ENCODE peak calls at places on chromosomes 11 and 22, in seven cellular contexts. One of them, this sample, is unnamed.

GRCh38 chr11:125273519-125274000 is 109.0 kb downstream of the PKNOX2 start:
- DNase-seq in brain microvascular endothelial cell: no peak
- DNase-seq in CD4-positive, alpha-beta T cell: no peak
- DNase-seq in CD4-positive, alpha-beta memory T cell: no peak
- DNase-seq in transverse colon: no peak
- DNase-seq in SJSA1: no peak
- DNase-seq in CD8-positive, alpha-beta memory T cell: no peak
- DNase-seq in this sample: no peak

GRCh38 chr11:1085440-1086170 is 10.9 kb downstream of the MUC2 start:
- DNase-seq in SJSA1: no peak
- DNase-seq in CD8-positive, alpha-beta memory T cell: no peak
- DNase-seq in brain microvascular endothelial cell: no peak
- DNase-seq in CD4-positive, alpha-beta T cell: no peak
- DNase-seq in transverse colon: no peak
- DNase-seq in CD4-positive, alpha-beta memory T cell: no peak
- DNase-seq in this sample: no peak

GRCh38 chr22:35539910-35540599 is 576 bp upstream of the RASD2 start:
- DNase-seq in brain microvascular endothelial cell: no peak
- DNase-seq in transverse colon: peak
- DNase-seq in CD4-positive, alpha-beta T cell: peak
- DNase-seq in SJSA1: no peak
- DNase-seq in CD4-positive, alpha-beta memory T cell: peak
- DNase-seq in CD8-positive, alpha-beta memory T cell: peak
- DNase-seq in this sample: peak

GRCh38 chr11:67611704-67612587 is 5.2 kb downstream of the NDUFV1 start:
- DNase-seq in SJSA1: no peak
- DNase-seq in CD4-positive, alpha-beta T cell: no peak
- DNase-seq in brain microvascular endothelial cell: no peak
- DNase-seq in transverse colon: no peak
- DNase-seq in CD4-positive, alpha-beta memory T cell: no peak
- DNase-seq in CD8-positive, alpha-beta memory T cell: no peak
- DNase-seq in this sample: no peak

GRCh38 chr11:64842851-64843841 is 1.3 kb downstream of the CDC42BPG start:
- DNase-seq in SJSA1: no peak
- DNase-seq in transverse colon: peak
- DNase-seq in brain microvascular endothelial cell: no peak
- DNase-seq in CD4-positive, alpha-beta T cell: no peak
- DNase-seq in CD4-positive, alpha-beta memory T cell: no peak
- DNase-seq in CD8-positive, alpha-beta memory T cell: no peak
- DNase-seq in this sample: no peak

GRCh38 chr22:47007496-47007895 is 245.0 kb downstream of the TBC1D22A start:
- DNase-seq in SJSA1: no peak
- DNase-seq in CD4-positive, alpha-beta T cell: no peak
- DNase-seq in brain microvascular endothelial cell: no peak
- DNase-seq in CD8-positive, alpha-beta memory T cell: no peak
- DNase-seq in CD4-positive, alpha-beta memory T cell: no peak
- DNase-seq in transverse colon: no peak
- DNase-seq in this sample: no peak

GRCh38 chr11:134939905-134940304 is 527.9 kb upstream of the B3GAT1 start:
- DNase-seq in brain microvascular endothelial cell: no peak
- DNase-seq in CD8-positive, alpha-beta memory T cell: no peak
- DNase-seq in CD4-positive, alpha-beta T cell: no peak
- DNase-seq in SJSA1: no peak
- DNase-seq in CD4-positive, alpha-beta memory T cell: no peak
- DNase-seq in transverse colon: no peak
- DNase-seq in this sample: no peak

GRCh38 chr22:29768052-29768680 is 997 bp downstream of the UQCR10 start:
- DNase-seq in transverse colon: no peak
- DNase-seq in SJSA1: no peak
- DNase-seq in brain microvascular endothelial cell: no peak
- DNase-seq in CD4-positive, alpha-beta memory T cell: no peak
- DNase-seq in CD8-positive, alpha-beta memory T cell: no peak
- DNase-seq in CD4-positive, alpha-beta T cell: no peak
- DNase-seq in this sample: no peak

GRCh38 chr11:68582416-68583046 is 101.8 kb upstream of the GAL start:
- DNase-seq in CD4-positive, alpha-beta T cell: no peak
- DNase-seq in CD8-positive, alpha-beta memory T cell: no peak
- DNase-seq in transverse colon: no peak
- DNase-seq in CD4-positive, alpha-beta memory T cell: no peak
- DNase-seq in SJSA1: no peak
- DNase-seq in brain microvascular endothelial cell: peak
- DNase-seq in this sample: no peak

GRCh38 chr22:37728620-37729019 is 31.8 kb downstream of the TRIOBP start:
- DNase-seq in SJSA1: no peak
- DNase-seq in brain microvascular endothelial cell: no peak
- DNase-seq in CD4-positive, alpha-beta memory T cell: no peak
- DNase-seq in CD8-positive, alpha-beta memory T cell: no peak
- DNase-seq in transverse colon: no peak
- DNase-seq in CD4-positive, alpha-beta T cell: no peak
- DNase-seq in this sample: no peak
- H3K27ac ChIP-seq in SJSA1: no peak
- H3K27ac ChIP-seq in brain microvascular endothelial cell: no peak
- H3K27ac ChIP-seq in CD4-positive, alpha-beta memory T cell: no peak
- H3K27ac ChIP-seq in CD8-positive, alpha-beta memory T cell: no peak
- H3K27ac ChIP-seq in transverse colon: peak
- H3K27ac ChIP-seq in CD4-positive, alpha-beta T cell: no peak
- H3K27ac ChIP-seq in this sample: no peak

GRCh38 chr22:39992088-39992826 is 2.5 kb upstream of the FAM83F start:
- DNase-seq in CD8-positive, alpha-beta memory T cell: no peak
- DNase-seq in transverse colon: no peak
- DNase-seq in CD4-positive, alpha-beta T cell: no peak
- DNase-seq in CD4-positive, alpha-beta memory T cell: no peak
- DNase-seq in SJSA1: no peak
- DNase-seq in brain microvascular endothelial cell: no peak
- DNase-seq in this sample: no peak

GRCh38 chr22:39989633-39990032 is 5.1 kb upstream of the FAM83F start:
- DNase-seq in brain microvascular endothelial cell: no peak
- DNase-seq in CD4-positive, alpha-beta memory T cell: no peak
- DNase-seq in CD8-positive, alpha-beta memory T cell: no peak
- DNase-seq in CD4-positive, alpha-beta T cell: no peak
- DNase-seq in transverse colon: no peak
- DNase-seq in SJSA1: no peak
- DNase-seq in this sample: no peak

GRCh38 chr22:39990688-39991087 is 4.1 kb upstream of the FAM83F start:
- DNase-seq in transverse colon: no peak
- DNase-seq in brain microvascular endothelial cell: no peak
- DNase-seq in SJSA1: no peak
- DNase-seq in CD4-positive, alpha-beta memory T cell: no peak
- DNase-seq in CD8-positive, alpha-beta memory T cell: no peak
- DNase-seq in CD4-positive, alpha-beta T cell: no peak
- DNase-seq in this sample: no peak

GRCh38 chr22:39988386-39989114 is 6.2 kb upstream of the FAM83F start:
- DNase-seq in transverse colon: no peak
- DNase-seq in CD4-positive, alpha-beta memory T cell: no peak
- DNase-seq in SJSA1: no peak
- DNase-seq in CD4-positive, alpha-beta T cell: no peak
- DNase-seq in brain microvascular endothelial cell: no peak
- DNase-seq in CD8-positive, alpha-beta memory T cell: no peak
- DNase-seq in this sample: no peak

GRCh38 chr22:39991164-39991860 is 3.4 kb upstream of the FAM83F start:
- DNase-seq in brain microvascular endothelial cell: no peak
- DNase-seq in transverse colon: no peak
- DNase-seq in SJSA1: no peak
- DNase-seq in CD8-positive, alpha-beta memory T cell: no peak
- DNase-seq in CD4-positive, alpha-beta memory T cell: no peak
- DNase-seq in CD4-positive, alpha-beta T cell: no peak
- DNase-seq in this sample: no peak
- H3K27ac ChIP-seq in brain microvascular endothelial cell: no peak
- H3K27ac ChIP-seq in transverse colon: no peak
- H3K27ac ChIP-seq in SJSA1: no peak
- H3K27ac ChIP-seq in CD8-positive, alpha-beta memory T cell: no peak
- H3K27ac ChIP-seq in CD4-positive, alpha-beta memory T cell: no peak
- H3K27ac ChIP-seq in CD4-positive, alpha-beta T cell: no peak
- H3K27ac ChIP-seq in this sample: no peak

GRCh38 chr11:44944181-44944852 is 6.4 kb downstream of the TP53I11 start:
- DNase-seq in CD8-positive, alpha-beta memory T cell: no peak
- DNase-seq in SJSA1: no peak
- DNase-seq in transverse colon: no peak
- DNase-seq in CD4-positive, alpha-beta memory T cell: no peak
- DNase-seq in brain microvascular endothelial cell: no peak
- DNase-seq in CD4-positive, alpha-beta T cell: no peak
- DNase-seq in this sample: no peak
- H3K27ac ChIP-seq in CD8-positive, alpha-beta memory T cell: no peak
- H3K27ac ChIP-seq in SJSA1: no peak
- H3K27ac ChIP-seq in transverse colon: no peak
- H3K27ac ChIP-seq in CD4-positive, alpha-beta memory T cell: no peak
- H3K27ac ChIP-seq in brain microvascular endothelial cell: no peak
- H3K27ac ChIP-seq in CD4-positive, alpha-beta T cell: no peak
- H3K27ac ChIP-seq in this sample: no peak

GRCh38 chr11:111167666-111168065 is 77.9 kb upstream of the POU2AF2 start:
- DNase-seq in SJSA1: no peak
- DNase-seq in CD4-positive, alpha-beta memory T cell: no peak
- DNase-seq in CD4-positive, alpha-beta T cell: no peak
- DNase-seq in CD8-positive, alpha-beta memory T cell: no peak
- DNase-seq in transverse colon: no peak
- DNase-seq in brain microvascular endothelial cell: no peak
- DNase-seq in this sample: no peak

GRCh38 chr11:111162306-111162705 is 83.2 kb upstream of the POU2AF2 start:
- DNase-seq in brain microvascular endothelial cell: no peak
- DNase-seq in CD8-positive, alpha-beta memory T cell: no peak
- DNase-seq in SJSA1: no peak
- DNase-seq in CD4-positive, alpha-beta T cell: no peak
- DNase-seq in CD4-positive, alpha-beta memory T cell: no peak
- DNase-seq in transverse colon: no peak
- DNase-seq in this sample: no peak

GRCh38 chr11:111170761-111171379 is 74.7 kb upstream of the POU2AF2 start:
- DNase-seq in transverse colon: no peak
- DNase-seq in SJSA1: no peak
- DNase-seq in CD8-positive, alpha-beta memory T cell: no peak
- DNase-seq in CD4-positive, alpha-beta T cell: no peak
- DNase-seq in brain microvascular endothelial cell: no peak
- DNase-seq in CD4-positive, alpha-beta memory T cell: no peak
- DNase-seq in this sample: no peak

GRCh38 chr11:111166655-111167054 is 78.9 kb upstream of the POU2AF2 start:
- DNase-seq in CD4-positive, alpha-beta T cell: no peak
- DNase-seq in brain microvascular endothelial cell: no peak
- DNase-seq in transverse colon: no peak
- DNase-seq in CD8-positive, alpha-beta memory T cell: no peak
- DNase-seq in SJSA1: no peak
- DNase-seq in CD4-positive, alpha-beta memory T cell: no peak
- DNase-seq in this sample: no peak
- H3K27ac ChIP-seq in CD4-positive, alpha-beta T cell: no peak
- H3K27ac ChIP-seq in brain microvascular endothelial cell: no peak
- H3K27ac ChIP-seq in transverse colon: no peak
- H3K27ac ChIP-seq in CD8-positive, alpha-beta memory T cell: no peak
- H3K27ac ChIP-seq in SJSA1: no peak
- H3K27ac ChIP-seq in CD4-positive, alpha-beta memory T cell: no peak
- H3K27ac ChIP-seq in this sample: no peak

GRCh38 chr22:38870791-38871359 is 1.1 kb downstream of the CBX6 start:
- DNase-seq in SJSA1: no peak
- DNase-seq in transverse colon: no peak
- DNase-seq in brain microvascular endothelial cell: no peak
- DNase-seq in CD4-positive, alpha-beta T cell: no peak
- DNase-seq in CD4-positive, alpha-beta memory T cell: no peak
- DNase-seq in CD8-positive, alpha-beta memory T cell: no peak
- DNase-seq in this sample: no peak
- H3K27ac ChIP-seq in SJSA1: no peak
- H3K27ac ChIP-seq in transverse colon: peak
- H3K27ac ChIP-seq in brain microvascular endothelial cell: no peak
- H3K27ac ChIP-seq in CD4-positive, alpha-beta T cell: peak
- H3K27ac ChIP-seq in CD4-positive, alpha-beta memory T cell: peak
- H3K27ac ChIP-seq in CD8-positive, alpha-beta memory T cell: peak
- H3K27ac ChIP-seq in this sample: peak

GRCh38 chr11:71518506-71519471 is 8.3 kb upstream of the KRTAP5-7 start:
- DNase-seq in transverse colon: no peak
- DNase-seq in CD4-positive, alpha-beta memory T cell: no peak
- DNase-seq in CD4-positive, alpha-beta T cell: no peak
- DNase-seq in CD8-positive, alpha-beta memory T cell: no peak
- DNase-seq in brain microvascular endothelial cell: no peak
- DNase-seq in SJSA1: no peak
- DNase-seq in this sample: no peak
- H3K27ac ChIP-seq in transverse colon: no peak
- H3K27ac ChIP-seq in CD4-positive, alpha-beta memory T cell: no peak
- H3K27ac ChIP-seq in CD4-positive, alpha-beta T cell: no peak
- H3K27ac ChIP-seq in CD8-positive, alpha-beta memory T cell: no peak
- H3K27ac ChIP-seq in brain microvascular endothelial cell: no peak
- H3K27ac ChIP-seq in SJSA1: no peak
- H3K27ac ChIP-seq in this sample: no peak

DNA sequence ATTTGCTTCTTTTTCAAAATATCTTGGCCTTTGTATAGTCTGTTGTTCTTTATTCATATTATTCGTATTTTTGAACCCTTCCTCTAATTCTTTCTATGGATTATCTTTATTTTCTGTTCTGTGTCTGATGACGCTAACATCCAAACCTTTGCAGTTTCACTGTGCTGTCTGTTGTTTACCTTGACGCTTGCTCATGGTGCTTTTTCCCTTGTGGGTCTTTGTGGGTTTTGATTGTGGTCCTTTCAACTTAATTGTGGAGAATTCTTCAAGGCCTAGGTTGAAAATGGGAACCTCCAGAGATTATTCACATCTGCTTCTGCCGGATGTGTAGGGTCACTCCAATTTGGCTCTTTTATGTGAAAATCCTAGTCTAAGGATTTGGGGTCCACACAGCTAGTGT is 34.6 kb downstream of the PARVG start:
- DNase-seq in CD4-positive, alpha-beta T cell: no peak
- DNase-seq in CD8-positive, alpha-beta memory T cell: no peak
- DNase-seq in SJSA1: no peak
- DNase-seq in transverse colon: no peak
- DNase-seq in CD4-positive, alpha-beta memory T cell: no peak
- DNase-seq in brain microvascular endothelial cell: no peak
- DNase-seq in this sample: no peak
- H3K27ac ChIP-seq in CD4-positive, alpha-beta T cell: no peak
- H3K27ac ChIP-seq in CD8-positive, alpha-beta memory T cell: no peak
- H3K27ac ChIP-seq in SJSA1: no peak
- H3K27ac ChIP-seq in transverse colon: no peak
- H3K27ac ChIP-seq in CD4-positive, alpha-beta memory T cell: no peak
- H3K27ac ChIP-seq in brain microvascular endothelial cell: no peak
- H3K27ac ChIP-seq in this sample: no peak

DNA sequence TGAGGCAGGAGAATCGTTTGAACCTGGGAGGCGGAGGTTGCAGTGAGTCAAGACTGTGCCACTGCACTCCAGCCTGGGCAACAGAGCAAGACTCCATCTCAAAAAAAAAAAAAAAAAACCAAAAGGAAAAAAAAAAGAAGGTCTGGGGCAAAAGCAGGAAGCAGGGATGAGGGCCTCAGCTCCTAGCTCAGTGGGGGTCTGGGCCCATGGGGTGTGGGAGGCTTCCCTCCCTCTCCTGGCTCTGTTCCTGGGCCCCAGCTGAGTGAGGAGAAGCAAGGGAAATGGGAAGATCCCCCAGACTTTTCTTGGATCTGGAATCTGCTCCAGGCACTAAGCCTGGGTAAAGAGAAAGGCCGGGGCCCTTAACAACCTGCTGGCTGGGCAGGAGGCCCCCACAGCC is 8.9 kb downstream of the CHRM1 start:
- DNase-seq in transverse colon: no peak
- DNase-seq in brain microvascular endothelial cell: no peak
- DNase-seq in SJSA1: no peak
- DNase-seq in CD8-positive, alpha-beta memory T cell: no peak
- DNase-seq in CD4-positive, alpha-beta memory T cell: no peak
- DNase-seq in CD4-positive, alpha-beta T cell: no peak
- DNase-seq in this sample: no peak
- H3K27ac ChIP-seq in transverse colon: no peak
- H3K27ac ChIP-seq in brain microvascular endothelial cell: no peak
- H3K27ac ChIP-seq in SJSA1: no peak
- H3K27ac ChIP-seq in CD8-positive, alpha-beta memory T cell: no peak
- H3K27ac ChIP-seq in CD4-positive, alpha-beta memory T cell: no peak
- H3K27ac ChIP-seq in CD4-positive, alpha-beta T cell: no peak
- H3K27ac ChIP-seq in this sample: no peak

This sample was measured in substantia nigra.